ENCODE peak calls at places on chromosomes 12 and 14, in five cellular contexts. L, M, N, J and T are unnamed samples.

GRCh38 chr12:102474438-102475064 is 5.8 kb downstream of the IGF1 start:
- DNase-seq in L (no peak), M (no peak), N (no peak), J (no peak), T (no peak)

GRCh38 chr12:88052686-88053085 is 23.5 kb upstream of the C12orf50 start:
- DNase-seq in L (no peak), M (peak; percentile 66), N (no peak), J (no peak), T (peak; percentile 19)

GRCh38 chr14:105836730-105837129 is 310.3 kb downstream of the TMEM121 start:
- DNase-seq in L (no peak), M (no peak), N (no peak), J (no peak), T (no peak)

GRCh38 chr12:127416796-127417195 is 850.2 kb upstream of the TMEM132C start:
- DNase-seq in L (no peak), M (no peak), N (no peak), J (no peak), T (no peak)

GRCh38 chr14:85416771-85417170 is 113.2 kb upstream of the FLRT2 start:
- DNase-seq in L (no peak), M (peak; percentile 76), N (no peak), J (no peak), T (no peak)

GRCh38 chr14:70317969-70318634 is 41.4 kb downstream of the COX16 start:
- DNase-seq in L (no peak), M (peak; percentile 82), N (no peak), J (no peak), T (peak; percentile 89)

GRCh38 chr14:55665067-55665700 is 85.2 kb downstream of the KTN1 start:
- DNase-seq in L (no peak), M (no peak), N (no peak), J (no peak), T (no peak)

GRCh38 chr14:23430733-23431105 is 4.7 kb downstream of the MYH7 start:
- DNase-seq in L (no peak), M (peak; percentile 12), N (no peak), J (no peak), T (no peak)

GRCh38 chr12:21697829-21698630 is 40.4 kb upstream of the LDHB start:
- DNase-seq in L (no peak), M (peak; percentile 60), N (no peak), J (no peak), T (peak; percentile 45)

GRCh38 chr12:108532061-108532848 is 17.2 kb downstream of the FICD start:
- DNase-seq in L (no peak), M (no peak), N (no peak), J (no peak), T (no peak)

DNA sequence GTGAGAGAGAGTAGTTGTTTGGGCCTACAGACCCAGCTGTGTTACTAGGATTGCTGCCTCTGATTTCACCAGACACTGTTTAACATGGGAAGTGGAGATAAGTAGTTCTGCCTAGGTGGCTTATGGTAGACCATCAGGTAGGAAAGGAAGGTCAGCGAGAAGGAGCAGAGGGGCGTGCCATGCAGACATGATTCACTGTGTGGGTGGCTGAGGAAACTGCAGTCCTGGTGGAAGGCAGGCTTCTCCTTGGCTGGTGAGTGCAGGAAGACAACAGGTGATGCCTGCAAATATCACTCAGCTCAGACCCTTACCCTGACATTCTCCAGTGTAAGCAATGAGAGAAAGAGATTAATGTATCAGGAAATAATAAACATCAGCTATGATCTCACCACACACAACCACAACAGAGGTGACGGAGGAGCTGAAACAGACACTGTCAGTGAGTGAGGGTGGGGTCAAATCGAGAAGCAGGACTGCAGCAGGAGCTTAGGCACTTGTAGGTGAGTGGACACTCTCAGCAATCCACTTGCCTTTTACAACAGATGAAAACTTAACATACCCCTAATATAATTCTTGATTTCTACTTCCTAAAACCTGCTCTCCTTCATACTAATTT is 2.1 kb upstream of the PRR4 start:
- DNase-seq in L (no peak), M (no peak), N (no peak), J (no peak), T (no peak)
- H3K27ac ChIP-seq in L (no peak overlapping the region), M (peak overlapping the region; percentile 13), N (no peak overlapping the region), J (no peak overlapping the region), T (no peak overlapping the region)

GRCh38 chr12:52049286-52049685 is 2.0 kb upstream of the NR4A1 start:
- DNase-seq in L (no peak), M (no peak), N (no peak), J (no peak), T (no peak)
- H3K4me1 ChIP-seq in L (peaks cover 52% of the 10 kb centered on the region), M (peaks cover 5% of the 10 kb centered on the region), N (peaks cover 22% of the 10 kb centered on the region), J (peaks cover 97% of the 10 kb centered on the region), T (peaks cover 9% of the 10 kb centered on the region)

DNA sequence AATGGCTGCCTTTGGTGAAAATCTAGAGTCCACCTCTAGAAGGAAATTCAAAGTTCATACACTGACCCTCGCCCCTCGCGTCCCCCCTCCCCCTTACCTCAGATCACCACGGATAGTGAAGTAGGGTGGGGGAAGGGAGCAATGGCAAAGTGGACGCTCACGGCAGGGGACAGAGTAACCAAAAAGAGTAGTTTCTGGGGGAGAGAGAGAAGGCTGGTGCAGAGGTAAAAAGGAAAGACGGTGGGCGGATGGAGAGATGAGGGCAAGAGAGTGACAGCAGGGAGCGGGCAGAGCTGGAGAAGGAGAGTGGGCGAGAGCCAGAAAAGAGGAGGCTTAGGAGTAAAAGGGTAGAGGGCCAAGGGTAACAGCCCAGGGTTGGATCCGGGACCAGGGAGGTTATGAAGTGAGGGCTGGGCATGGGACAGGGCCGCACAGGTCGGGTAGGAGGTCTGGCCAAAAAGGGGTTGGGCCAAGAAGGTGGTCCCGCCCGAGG is 423 bp downstream of the ALDH6A1 start:
- DNase-seq in L (no peak), M (no peak), N (no peak), J (no peak), T (peak; percentile 16)
- H3K27ac ChIP-seq in L (peak overlapping the region; percentile 83), M (peak overlapping the region; percentile 90), N (peak overlapping the region; percentile 73), J (peak overlapping the region; percentile 88), T (peak overlapping the region; percentile 72)

DNA sequence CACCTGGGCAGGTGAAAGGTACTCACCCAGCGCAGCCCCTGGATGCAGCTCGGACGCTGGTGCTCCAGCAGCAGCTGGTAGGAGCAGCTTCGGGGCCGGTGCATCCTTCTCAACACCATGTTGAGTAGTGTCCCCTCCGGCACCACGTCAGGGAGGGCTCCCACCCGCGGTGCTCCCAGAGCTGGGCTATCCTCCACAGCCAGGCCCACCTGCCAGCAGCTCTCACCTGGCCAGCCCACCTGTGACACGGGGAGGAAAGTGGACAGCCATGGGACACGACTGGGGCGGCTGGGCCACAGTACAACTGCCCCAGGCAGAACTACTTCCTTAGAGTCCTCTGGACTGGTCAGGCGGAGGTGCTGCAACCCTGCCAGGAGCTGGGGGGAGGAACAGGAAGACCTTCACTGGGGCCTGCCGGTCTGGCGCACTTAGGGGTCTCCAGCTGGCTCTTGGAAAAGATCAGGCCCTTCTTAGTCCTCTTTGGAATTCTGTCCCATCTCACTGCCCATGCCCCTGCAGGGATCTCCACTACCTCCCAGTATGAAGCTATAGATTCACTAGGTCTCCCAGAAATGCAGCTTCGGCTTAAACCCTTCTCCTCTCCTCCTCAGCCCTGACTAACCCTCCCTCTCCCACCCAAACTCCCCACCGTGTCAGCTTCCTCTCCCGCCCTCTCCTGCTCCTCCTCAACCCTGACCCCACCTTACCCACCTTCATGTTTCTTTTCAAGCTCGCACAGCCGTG is 668 bp downstream of the RAPGEF3 start:
- DNase-seq in L (no peak), M (no peak), N (no peak), J (no peak), T (no peak)
- H3K4me1 ChIP-seq in L (peaks cover 28% of the 10 kb centered on the region), M (no peaks in the 10 kb centered on the region), N (peaks cover 9% of the 10 kb centered on the region), J (peaks cover 77% of the 10 kb centered on the region), T (peaks cover 10% of the 10 kb centered on the region)

DNA sequence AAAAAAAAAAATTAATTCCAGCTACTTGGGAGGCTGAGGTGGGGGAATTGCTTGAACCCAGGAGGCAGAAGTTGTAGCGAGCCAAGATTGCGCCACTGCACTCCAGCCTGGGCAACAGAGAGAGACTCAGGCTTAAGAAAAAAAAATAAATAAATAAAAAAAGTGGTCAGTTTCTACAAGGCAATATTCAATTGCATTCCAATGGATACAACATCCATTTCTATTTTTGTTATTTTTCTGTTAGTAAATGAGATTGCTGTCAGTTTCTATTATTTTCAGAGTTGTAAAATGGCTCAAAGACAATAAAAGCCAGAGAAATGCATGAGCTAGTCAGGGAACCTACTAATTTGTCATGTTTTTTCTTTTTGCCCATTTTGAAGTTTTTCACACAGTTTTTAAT is 119.2 kb downstream of the PDE3A start:
- DNase-seq in L (no peak), M (no peak), N (no peak), J (no peak), T (no peak)
- H3K27ac ChIP-seq in L (no peak overlapping the region), M (no peak overlapping the region), N (no peak overlapping the region), J (peak overlapping the region; percentile 34), T (no peak overlapping the region)